ENCODE peak calls at places on chromosomes 16 and 17, in six cellular contexts. J is fibroblast of pulmonary artery, W is lower lobe of right lung, Z is SK-N-SH, Q is fibroblast of lung, B is AG10803. O is an unnamed sample.

GRCh38 chr17:5123343-5124124 is 7.7 kb downstream of the USP6 start:
- DNase-seq in B (no peak), J (no peak), W (peak; percentile 26), Z (no peak), Q (no peak), O (no peak)

GRCh38 chr16:3086596-3087242 is 12.4 kb downstream of the ZSCAN10 start:
- DNase-seq in Q (no peak), B (no peak), Z (no peak), J (no peak), W (no peak), O (no peak)

GRCh38 chr17:80476877-80477646 is 655 bp upstream of the NPTX1 start:
- DNase-seq in W (no peak), Q (no peak), Z (peak; percentile 75), J (no peak), B (no peak), O (no peak)

GRCh38 chr16:3458278-3458851 is 14.9 kb downstream of the NAA60 start:
- DNase-seq in B (peak; percentile 65), W (no peak), J (peak; percentile 50), Q (peak; percentile 60), Z (no peak), O (peak; percentile 61)

GRCh38 chr17:40326832-40327199 is 17.8 kb downstream of the RARA start:
- DNase-seq in Z (no peak), W (peak; percentile 32), Q (no peak), B (no peak), J (no peak), O (peak; percentile 54)

GRCh38 chr16:1428511-1428910 is 2.4 kb upstream of the PERCC1 start:
- DNase-seq in Q (peak; percentile 10), W (no peak), J (peak; percentile 10), B (no peak), Z (no peak), O (peak; percentile 12)

GRCh38 chr17:83103200-83103937 is 24.0 kb downstream of the METRNL start:
- DNase-seq in B (peak; percentile 84), W (no peak), J (peak; percentile 64), Z (peak; percentile 75), Q (no peak), O (no peak)

GRCh38 chr17:6494239-6494941 is 50.1 kb downstream of the PIMREG start:
- DNase-seq in Z (no peak), B (no peak), W (peak; percentile 44), Q (peak; percentile 62), J (no peak), O (no peak)

GRCh38 chr16:81601601-81602251 is 157.1 kb downstream of the CMIP start:
- DNase-seq in B (no peak), Q (no peak), Z (peak; percentile 48), J (peak; percentile 25), W (no peak), O (peak; percentile 60)

GRCh38 chr17:45705123-45706009 is 78.8 kb upstream of the CRHR1 start:
- DNase-seq in Z (no peak), J (peak; percentile 10), W (no peak), Q (peak; percentile 56), B (no peak), O (peak; percentile 13)

GRCh38 chr16:67555795-67556212 is 6.5 kb upstream of the CTCF start:
- DNase-seq in B (peak; percentile 51), W (no peak), Z (no peak), Q (peak; percentile 55), J (peak; percentile 54), O (peak; percentile 40)

GRCh38 chr16:1923299-1924034 is 5.3 kb upstream of the HS3ST6 start:
- DNase-seq in Z (peak; percentile 58), B (peak; percentile 38), Q (peak; percentile 21), J (peak; percentile 20), W (no peak), O (peak; percentile 46)

GRCh38 chr17:62111562-62112180 is 46.6 kb upstream of the MED13 start:
- DNase-seq in Q (no peak), W (no peak), Z (no peak), J (no peak), B (no peak), O (no peak)

GRCh38 chr16:57893559-57894389 is 77.2 kb downstream of the CNGB1 start:
- DNase-seq in J (peak; percentile 97), Q (peak; percentile 87), Z (no peak), B (peak; percentile 83), W (peak; percentile 70), O (peak; percentile 79)

GRCh38 chr17:81484195-81484979 is 28.2 kb downstream of the ACTG1 start:
- DNase-seq in Q (peak; percentile 69), W (peak; percentile 94), J (peak; percentile 79), B (peak; percentile 74), Z (peak; percentile 97), O (peak; percentile 77)

GRCh38 chr16:10754941-10755340 is 11.3 kb downstream of the NUBP1 start:
- DNase-seq in W (no peak), B (peak; percentile 33), Q (peak; percentile 80), J (peak; percentile 38), Z (no peak), O (peak; percentile 39)

GRCh38 chr17:42568341-42569111 is 1.6 kb downstream of the MLX start:
- DNase-seq in Z (no peak), J (no peak), W (no peak), B (no peak), Q (no peak), O (no peak)

GRCh38 chr17:42564815-42565522 is 1.9 kb upstream of the MLX start:
- DNase-seq in Q (no peak), J (no peak), W (no peak), B (no peak), Z (no peak), O (no peak)

GRCh38 chr17:42565523-42566214 is 1.2 kb upstream of the MLX start:
- DNase-seq in Q (no peak), Z (no peak), B (no peak), W (no peak), J (no peak), O (no peak)

GRCh38 chr17:42566215-42566872 is 556 bp upstream of the MLX start:
- DNase-seq in W (no peak), Q (no peak), Z (no peak), B (no peak), J (no peak), O (no peak)

DNA sequence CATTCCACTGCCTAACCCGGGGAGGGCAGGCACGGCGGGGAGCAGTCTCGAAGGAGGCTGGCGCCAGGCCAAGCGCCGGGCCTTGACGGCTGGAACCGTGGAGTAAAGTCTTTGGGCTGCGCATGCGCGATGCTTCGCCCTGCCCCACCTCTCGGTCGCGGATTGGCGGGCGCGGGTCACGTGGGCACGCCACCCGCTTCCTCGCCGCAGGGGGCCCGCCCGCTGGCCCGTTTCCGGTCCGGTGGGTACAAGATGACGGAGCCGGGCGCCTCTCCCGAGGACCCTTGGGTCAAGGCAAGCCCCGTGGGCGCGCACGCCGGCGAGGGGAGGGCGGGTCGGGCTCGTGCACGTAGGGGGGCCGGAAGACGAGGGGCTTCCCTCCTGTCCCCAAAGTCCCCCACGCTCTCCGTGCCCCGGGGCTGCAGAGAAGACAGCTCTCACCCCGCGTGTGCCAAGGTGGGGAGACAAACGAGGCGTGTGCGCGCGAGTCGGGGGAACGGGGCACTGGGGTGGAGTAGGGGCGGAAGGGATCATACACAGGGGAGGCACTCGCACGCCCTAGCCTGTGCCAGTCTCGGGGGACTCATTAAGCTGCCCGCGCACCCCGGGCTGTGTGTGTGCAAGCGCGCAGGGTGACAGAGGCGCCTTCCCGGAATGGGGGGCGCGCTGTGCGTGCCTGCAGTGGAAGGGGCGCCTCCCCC is at the start of gene MLX:
- DNase-seq in B (peak; percentile 86), Z (peak; percentile 100), W (peak; percentile 97), J (peak; percentile 90), Q (peak; percentile 78), O (peak; percentile 87)
- TF ChIP-seq CTCF in B (no peak), Z (no peak), W (no peak), J (no peak), Q (no peak), O (no peak)

GRCh38 chr17:70736375-70736957 is 567.1 kb downstream of the KCNJ2 start:
- DNase-seq in Q (no peak), Z (no peak), W (no peak), B (no peak), J (no peak), O (no peak)

DNA sequence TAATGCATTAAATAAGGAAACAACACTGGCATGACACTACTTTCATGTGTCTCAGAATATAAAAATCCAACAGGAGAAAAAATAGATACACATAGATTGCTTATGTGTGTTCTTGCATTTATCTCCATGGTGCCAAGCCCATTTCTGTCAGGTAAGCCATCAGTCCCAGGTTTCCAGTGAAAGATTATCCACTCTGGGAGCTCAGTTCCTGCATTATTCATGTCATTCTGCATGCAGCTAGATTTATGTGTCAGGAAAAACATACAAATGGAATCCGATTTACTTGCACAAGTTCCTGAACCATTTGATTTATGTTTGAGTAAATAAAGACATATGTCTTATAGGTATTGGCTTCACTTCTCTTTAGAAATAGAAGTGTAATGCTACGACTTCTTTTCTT is 569.7 kb downstream of the KCNJ2 start:
- DNase-seq in B (no peak), J (no peak), W (no peak), Q (no peak), Z (no peak), O (no peak)
- H3K4me3 ChIP-seq in B (no peak overlapping the region), J (no peak overlapping the region), W (no peak overlapping the region), Q (no peak overlapping the region), Z (no peak overlapping the region), O (no peak overlapping the region)

DNA sequence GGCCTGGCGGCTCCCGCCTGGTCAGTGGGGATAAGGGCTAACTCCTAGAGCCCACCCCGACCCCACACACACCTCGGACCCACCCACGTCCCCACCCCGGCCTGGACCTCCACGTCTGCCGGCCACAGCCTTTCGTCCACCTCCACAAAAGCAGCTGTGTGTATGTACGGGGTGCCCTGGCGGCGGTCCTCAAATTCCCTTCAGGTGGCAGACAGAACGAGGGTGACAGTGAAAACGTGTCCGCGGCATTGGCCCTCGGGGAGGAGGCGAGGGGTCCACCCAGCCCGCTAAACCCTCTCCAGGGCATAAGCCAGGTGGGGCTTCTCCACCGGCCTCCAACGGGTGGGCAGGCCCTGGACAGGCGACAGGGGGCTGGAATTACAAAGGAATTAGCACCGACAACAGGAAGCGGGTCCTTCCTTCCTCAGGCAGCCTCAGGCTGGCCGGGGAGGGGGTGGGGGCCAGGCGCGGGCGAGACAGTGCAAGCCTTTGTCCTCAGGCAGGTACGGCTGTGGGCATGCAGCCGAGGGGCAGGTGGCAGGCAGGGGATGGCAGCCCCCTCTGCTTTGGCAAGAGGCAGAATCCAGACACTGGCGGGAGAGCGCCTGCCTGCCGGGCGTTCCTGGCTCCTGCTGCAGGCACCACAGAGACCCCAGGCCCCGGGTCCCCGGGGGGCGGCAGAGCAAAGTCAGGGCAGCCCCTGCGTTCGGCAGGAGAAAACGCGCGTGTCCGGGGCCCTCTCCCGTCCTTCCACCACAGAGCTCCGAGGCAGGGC is 12.3 kb upstream of the PITPNA start:
- DNase-seq in J (no peak), Q (no peak), Z (peak; percentile 53), B (no peak), W (no peak), O (no peak)
- TF ChIP-seq CTCF in J (no peak), Q (no peak), Z (no peak), B (no peak), W (no peak), O (no peak)

DNA sequence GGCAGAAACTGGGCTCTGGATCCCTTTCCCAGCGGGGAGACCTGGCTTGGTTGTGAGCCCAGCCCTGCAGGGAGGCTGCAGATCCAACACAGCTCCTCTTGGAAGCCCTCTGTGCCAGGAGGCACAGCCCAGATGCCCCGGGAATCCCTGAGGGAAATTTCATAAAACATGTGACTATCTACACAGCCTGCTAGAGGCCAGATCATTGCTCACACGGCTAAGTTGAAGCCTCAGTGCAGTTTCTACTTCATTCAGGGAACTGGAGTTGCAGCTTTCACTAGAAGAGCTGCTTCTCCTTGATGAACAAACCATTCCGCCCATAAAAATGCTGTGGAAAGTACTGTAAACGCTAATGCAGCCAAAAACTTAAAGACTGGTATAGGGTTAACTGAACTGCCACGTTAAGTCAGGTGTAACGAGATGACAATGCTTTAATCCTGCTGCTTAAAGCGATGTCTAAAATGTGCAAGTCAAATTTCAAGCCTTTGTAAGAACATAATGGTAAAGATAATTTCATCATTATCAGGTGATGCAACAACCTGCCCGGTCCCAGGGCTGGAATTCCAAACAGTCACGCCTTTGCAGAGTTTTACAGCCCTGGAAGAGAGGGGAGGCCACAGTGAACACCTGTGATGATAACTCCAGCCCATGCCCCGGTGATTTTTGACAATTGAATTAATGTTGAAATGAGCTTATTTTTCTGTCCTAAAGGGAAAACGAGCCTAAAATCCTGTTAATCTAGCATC is 172.5 kb downstream of the ZFHX3 start:
- DNase-seq in J (no peak), Z (no peak), B (no peak), W (no peak), Q (no peak), O (no peak)
- H3K4me3 ChIP-seq in J (no peak overlapping the region), Z (no peak overlapping the region), B (no peak overlapping the region), W (no peak overlapping the region), Q (no peak overlapping the region), O (no peak overlapping the region)

O was measured in fibroblast of the aortic adventitia.